ENCODE peak calls at places on chromosomes 5 and 9, in nine cellular contexts. L is suprapubic skin, B is heart left ventricle, J is endothelial cell of umbilical vein, R is tibial nerve, Q is stomach, A is sigmoid colon, I is ovary, Z is thyroid gland. M is an unnamed sample. For H3K4me1, the result is how much of the 10 kb centered on the place peaks cover.

GRCh38 chr9:79357620-79358019 is 214.1 kb upstream of the TLE4 start:
- DNase-seq in B (peak), A (peak), Q (no peak), R (peak), Z (peak), I (no peak), J (no peak), L (no peak), M (no peak)

GRCh38 chr5:9928266-9928750 is 298.2 kb upstream of the TAS2R1 start:
- DNase-seq in L (no peak), I (no peak), B (no peak), J (no peak), A (no peak), Z (no peak), R (no peak), Q (no peak), M (peak)

GRCh38 chr5:106185661-106186081 is 1485.1 kb downstream of the EFNA5 start:
- DNase-seq in I (no peak), Q (no peak), J (no peak), R (no peak), B (no peak), A (no peak), L (no peak), Z (no peak), M (no peak)

GRCh38 chr9:137371966-137372651 is 50.9 kb downstream of the EXD3 start:
- DNase-seq in R (no peak), I (peak), J (no peak), Q (no peak), A (peak), B (no peak), Z (no peak), L (no peak), M (no peak)

GRCh38 chr9:20321683-20322082 is 300.6 kb downstream of the MLLT3 start:
- DNase-seq in Z (no peak), A (no peak), B (no peak), R (no peak), L (no peak), Q (no peak), J (no peak), I (no peak), M (peak)

GRCh38 chr9:135898634-135899407 is 8.5 kb downstream of the CAMSAP1 start:
- DNase-seq in A (no peak), B (no peak), L (peak), Q (no peak), R (no peak), J (no peak), Z (no peak), I (no peak), M (no peak)

GRCh38 chr5:74468421-74468820 is 172.1 kb downstream of the ENC1 start:
- DNase-seq in A (no peak), L (no peak), I (no peak), J (no peak), R (no peak), Z (no peak), B (no peak), Q (no peak), M (no peak)

GRCh38 chr5:39660020-39660419 is 235.2 kb upstream of the DAB2 start:
- DNase-seq in I (no peak), B (no peak), Q (no peak), J (no peak), A (no peak), R (no peak), L (no peak), Z (no peak), M (no peak)

GRCh38 chr5:2200261-2200965 is 317.7 kb upstream of the IRX4 start:
- DNase-seq in L (no peak), R (no peak), I (no peak), B (no peak), Z (peak), Q (peak), J (no peak), A (no peak), M (no peak)

GRCh38 chr9:129676287-129676686 is 10.8 kb downstream of the PRRX2 start:
- DNase-seq in Z (no peak), R (no peak), J (no peak), A (no peak), L (no peak), I (no peak), B (no peak), Q (no peak), M (no peak)

GRCh38 chr5:171492781-171493180 is 73.3 kb downstream of the FGF18 start:
- DNase-seq in Q (no peak), J (no peak), I (no peak), Z (no peak), A (no peak), L (no peak), B (no peak), R (peak), M (no peak)

GRCh38 chr5:150529147-150529546 is 21.2 kb downstream of the NDST1 start:
- DNase-seq in L (no peak), Q (no peak), A (no peak), I (no peak), B (no peak), Z (no peak), R (no peak), J (no peak), M (no peak)

GRCh38 chr5:652023-652515 is 39.9 kb downstream of the CEP72 start:
- DNase-seq in R (no peak), L (peak), J (no peak), A (peak), B (no peak), Z (no peak), I (no peak), Q (no peak), M (no peak)

GRCh38 chr9:17630531-17630949 is 51.7 kb downstream of the SH3GL2 start:
- DNase-seq in A (no peak), B (no peak), R (no peak), Z (no peak), I (no peak), L (no peak), Q (no peak), J (no peak), M (no peak)

GRCh38 chr9:113350937-113351336 is 1.6 kb downstream of the BSPRY start:
- DNase-seq in B (no peak), R (no peak), Z (no peak), I (no peak), J (no peak), A (no peak), L (no peak), Q (no peak), M (no peak)

GRCh38 chr9:127445851-127446719 is 5.1 kb downstream of the RPL12 start:
- DNase-seq in L (no peak), J (no peak), Q (no peak), R (no peak), A (no peak), B (no peak), I (no peak), Z (no peak), M (no peak)

GRCh38 chr5:160831801-160832200 is 20.2 kb downstream of the ATP10B start:
- DNase-seq in L (no peak), R (no peak), A (no peak), I (no peak), Z (no peak), B (no peak), Q (no peak), J (no peak), M (no peak)

GRCh38 chr9:93012998-93013855 is 45.3 kb upstream of the SUSD3 start:
- DNase-seq in J (no peak), A (peak), R (no peak), Z (no peak), L (no peak), Q (no peak), B (no peak), I (no peak), M (no peak)

GRCh38 chr5:73497537-73498056 is 645 bp upstream of the BTF3 start:
- DNase-seq in A (no peak), Z (no peak), J (no peak), I (no peak), Q (no peak), L (no peak), R (no peak), B (no peak), M (no peak)

GRCh38 chr9:137156567-137157375 is 13.1 kb downstream of the LRRC26 start:
- DNase-seq in R (no peak), B (no peak), J (peak), A (no peak), L (no peak), I (no peak), Q (peak), Z (no peak), M (no peak)

GRCh38 chr9:122200960-122201635 is 27.7 kb downstream of the LHX6 start:
- DNase-seq in Q (peak), B (no peak), R (no peak), J (peak), I (no peak), Z (no peak), L (no peak), A (no peak), M (no peak)

GRCh38 chr5:116529615-116530014 is 45.0 kb downstream of the SEMA6A start:
- DNase-seq in L (no peak), Q (no peak), B (no peak), I (no peak), Z (no peak), R (no peak), J (no peak), A (no peak), M (no peak)

GRCh38 chr5:151223447-151224264 is at the start of gene CCDC69:
- DNase-seq in J (peak), I (peak), B (peak), A (peak), L (no peak), Q (peak), Z (peak), R (peak), M (no peak)

GRCh38 chr5:36403601-36404311 is 102.1 kb upstream of the RANBP3L start:
- DNase-seq in Q (no peak), B (peak), R (peak), I (peak), A (peak), J (no peak), Z (peak), L (peak), M (no peak)

GRCh38 chr9:32404402-32404801 is 20.0 kb downstream of the ACO1 start:
- DNase-seq in A (no peak), Z (no peak), I (no peak), Q (no peak), R (no peak), L (no peak), J (no peak), B (no peak), M (no peak)

GRCh38 chr9:118059520-118060278 is 355.5 kb downstream of the TLR4 start:
- DNase-seq in B (peak), Z (no peak), L (no peak), J (peak), I (no peak), A (no peak), R (peak), Q (peak), M (no peak)

GRCh38 chr5:27315541-27316282 is 277.3 kb upstream of the CDH9 start:
- DNase-seq in I (no peak), Q (no peak), J (no peak), B (no peak), L (no peak), Z (no peak), A (no peak), R (no peak), M (no peak)

GRCh38 chr5:115033861-115034260 is 135.8 kb downstream of the TRIM36 start:
- DNase-seq in I (no peak), A (no peak), Q (no peak), Z (no peak), R (no peak), J (no peak), L (no peak), B (no peak), M (no peak)

GRCh38 chr5:116486588-116486987 is 88.0 kb downstream of the SEMA6A start:
- DNase-seq in J (no peak), Q (no peak), I (no peak), B (no peak), L (no peak), A (no peak), Z (no peak), R (no peak), M (peak)

GRCh38 chr5:166119506-166119905 is 2171.9 kb upstream of the WWC1 start:
- DNase-seq in L (no peak), J (no peak), A (no peak), R (no peak), Q (no peak), B (no peak), I (no peak), Z (no peak), M (no peak)

GRCh38 chr9:77926314-77926959 is 105.2 kb downstream of the GNAQ start:
- DNase-seq in B (no peak), I (no peak), J (peak), R (no peak), A (no peak), L (no peak), Z (no peak), Q (no peak), M (no peak)

GRCh38 chr5:15008476-15008875 is 136.9 kb upstream of the ANKH start:
- DNase-seq in B (peak), R (peak), J (peak), A (peak), I (peak), Z (peak), Q (peak), L (peak), M (peak)
- TF ChIP-seq CTCF in B (no peak), R (no peak), J (no peak), A (no peak), I (no peak), Z (no peak), Q (no peak), L (no peak), M (no peak)

GRCh38 chr5:177484902-177485549 is 11.6 kb upstream of the DBN1 start:
- DNase-seq in Z (no peak), R (no peak), Q (no peak), J (no peak), L (no peak), I (no peak), B (no peak), A (no peak), M (no peak)

GRCh38 chr5:177486256-177486655 is 11.1 kb downstream of the PDLIM7 start:
- DNase-seq in B (no peak), R (no peak), L (no peak), Z (no peak), A (no peak), I (no peak), J (no peak), Q (no peak), M (no peak)

GRCh38 chr5:177482359-177482795 is 8.9 kb upstream of the DBN1 start:
- DNase-seq in L (no peak), B (no peak), Z (no peak), J (no peak), A (no peak), I (no peak), Q (no peak), R (no peak), M (no peak)

GRCh38 chr5:177483042-177483441 is 9.6 kb upstream of the DBN1 start:
- DNase-seq in Q (no peak), I (no peak), L (no peak), J (no peak), Z (no peak), R (no peak), A (no peak), B (no peak), M (no peak)

DNA sequence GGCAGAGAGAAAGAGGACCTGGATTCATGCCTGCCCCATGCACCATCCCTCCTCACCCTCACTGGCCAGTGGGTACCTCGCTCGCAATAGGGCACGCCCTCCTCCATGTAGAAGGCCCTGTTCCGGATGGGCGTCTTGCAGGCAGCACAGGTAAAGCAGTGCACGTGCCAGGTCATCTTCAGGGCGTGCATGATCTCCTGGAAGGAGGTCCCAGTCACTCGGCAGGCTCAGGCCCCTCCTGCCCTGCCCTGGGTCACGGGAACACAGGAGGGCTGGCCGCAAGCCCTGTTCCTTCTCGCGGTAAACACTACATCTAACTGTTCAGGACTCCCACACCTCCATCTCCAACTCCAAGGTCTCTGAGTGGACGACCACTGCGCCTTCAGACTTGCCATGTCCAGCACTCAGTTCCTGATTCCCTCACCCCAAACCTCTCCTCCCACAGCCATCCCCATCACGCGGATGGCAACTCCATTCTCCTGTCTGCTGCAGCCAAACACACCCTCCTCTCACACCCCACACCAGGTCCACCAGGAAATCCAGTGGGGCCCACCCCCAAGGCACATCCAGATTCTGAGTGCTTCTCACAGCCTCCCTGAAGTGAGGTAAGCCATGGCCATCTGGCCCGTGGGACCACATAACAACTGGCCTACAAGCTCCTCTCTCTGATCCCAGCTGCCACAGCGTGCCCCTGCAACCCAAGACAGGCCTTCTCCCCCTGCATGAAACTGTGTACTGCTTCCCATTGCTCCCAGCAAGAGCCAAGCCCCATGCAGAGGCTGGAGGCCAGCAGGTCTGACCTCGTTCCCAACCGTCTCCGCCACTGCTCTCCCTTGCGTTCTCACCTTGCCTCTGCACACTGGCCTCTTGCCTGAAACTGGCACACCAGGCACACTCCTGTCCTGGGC is 10.8 kb upstream of the DBN1 start:
- DNase-seq in A (no peak), B (no peak), I (no peak), Q (no peak), L (no peak), R (no peak), Z (no peak), J (no peak), M (no peak)
- TF ChIP-seq POLR2A in A (no peak), B (no peak), I (no peak), Q (no peak), L (no peak), R (no peak), Z (no peak), J (peak), M (no peak)

GRCh38 chr5:145980257-145980656 is 43.9 kb downstream of the SH3RF2 start:
- DNase-seq in I (no peak), Q (no peak), L (no peak), Z (no peak), R (no peak), J (no peak), A (no peak), B (no peak), M (no peak)
- H3K4me1 ChIP-seq in I (under half), Q (half or more), L (half or more), Z (half or more), R (under half), J (under half), A (under half), B (under half), M (under half)

DNA sequence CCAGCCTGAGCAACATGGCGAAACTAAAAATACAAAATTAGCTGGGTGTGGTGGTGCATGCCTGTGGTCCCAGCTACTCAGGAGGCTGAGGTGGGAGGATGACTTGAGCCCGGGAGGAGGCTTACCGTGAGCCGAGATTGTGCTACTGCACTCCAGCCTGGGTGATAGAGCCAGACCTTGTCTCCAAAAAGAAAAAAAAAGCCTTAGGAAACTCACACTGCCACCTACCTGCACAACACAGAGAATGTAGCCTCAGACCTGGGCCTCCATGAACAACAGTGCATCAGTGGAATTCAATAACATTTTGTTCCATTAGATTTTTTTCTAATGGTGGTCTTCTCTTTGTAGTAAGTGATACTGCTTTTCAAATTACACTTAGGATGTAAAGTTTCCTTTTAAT is 63.8 kb upstream of the RARS1 start:
- DNase-seq in I (no peak), L (no peak), A (no peak), B (no peak), Z (no peak), Q (no peak), J (no peak), R (no peak), M (no peak)
- TF ChIP-seq CTCF in I (no peak), L (no peak), A (no peak), B (no peak), Z (no peak), Q (no peak), J (no peak), R (no peak), M (no peak)

GRCh38 chr5:139675825-139676224 is 27.7 kb downstream of the CXXC5 start:
- DNase-seq in L (no peak), J (no peak), R (no peak), I (no peak), Z (no peak), B (no peak), Q (no peak), A (no peak), M (no peak)
- TF ChIP-seq POLR2A in L (no peak), J (no peak), R (no peak), I (no peak), Z (no peak), B (no peak), Q (no peak), A (no peak), M (no peak)